ENCODE peak calls at places on chromosomes 5 and 9, in nine cellular contexts. K is cardiac muscle cell, Q is transverse colon, T is ovary, W is ascending aorta, N is tibial nerve, H is pancreas, Y is kidney, E is lung. Z is an unnamed sample.
A peak's percentile ranks its signal among the peaks of the same experiment; 100 is the strongest.

GRCh38 chr9:94948567-94949235 is 222.2 kb downstream of the AOPEP start:
- DNase-seq in N (no peak), E (no peak), Y (no peak), Q (no peak), T (no peak), W (no peak), K (no peak), H (no peak), Z (no peak)

GRCh38 chr5:97127727-97128126 is 14.7 kb downstream of the LIX1 start:
- DNase-seq in E (no peak), T (no peak), W (no peak), N (no peak), Y (no peak), H (no peak), Q (no peak), K (no peak), Z (no peak)

GRCh38 chr5:88060194-88060593 is 208.5 kb downstream of the TMEM161B start:
- DNase-seq in Q (no peak), T (no peak), N (no peak), E (no peak), Y (no peak), K (no peak), H (no peak), W (no peak), Z (no peak)

GRCh38 chr9:4020747-4021296 is 279.0 kb downstream of the GLIS3 start:
- DNase-seq in Q (no peak), E (peak; percentile 5), T (no peak), H (no peak), W (no peak), N (no peak), K (no peak), Y (no peak), Z (no peak)

GRCh38 chr5:150618588-150619281 is 21.7 kb upstream of the SYNPO start:
- DNase-seq in K (peak; percentile 94), W (no peak), Y (no peak), N (no peak), H (no peak), T (peak; percentile 66), Q (no peak), E (no peak), Z (no peak)

GRCh38 chr9:70438341-70438924 is 24.0 kb upstream of the KLF9 start:
- DNase-seq in E (peak; percentile 39), Q (peak; percentile 85), N (peak; percentile 45), T (no peak), Y (peak; percentile 82), H (no peak), W (peak; percentile 88), K (peak; percentile 95), Z (peak; percentile 50)

GRCh38 chr5:58940446-58940845 is 357.6 kb downstream of the RAB3C start:
- DNase-seq in H (no peak), W (no peak), T (no peak), N (no peak), Y (no peak), E (no peak), K (peak; percentile 87), Q (no peak), Z (no peak)

GRCh38 chr9:13896047-13896446 is 417.9 kb downstream of the NFIB start:
- DNase-seq in T (no peak), W (no peak), Q (no peak), E (no peak), K (no peak), Y (no peak), H (no peak), N (no peak), Z (no peak)

GRCh38 chr5:88377240-88377639 is 108.6 kb upstream of the TMEM161B start:
- DNase-seq in K (no peak), Q (no peak), N (no peak), Y (no peak), H (no peak), W (no peak), E (no peak), T (no peak), Z (no peak)

GRCh38 chr9:112858625-112859147 is 32.0 kb downstream of the SLC46A2 start:
- DNase-seq in Q (no peak), N (no peak), T (no peak), K (peak; percentile 32), H (no peak), Y (no peak), E (no peak), W (no peak), Z (no peak)

GRCh38 chr5:7878381-7878873 is 9.5 kb downstream of the MTRR start:
- DNase-seq in H (no peak), Y (no peak), W (no peak), N (no peak), E (no peak), K (peak; percentile 62), Q (no peak), T (no peak), Z (no peak)

GRCh38 chr5:149605998-149606721 is 24.9 kb downstream of the ARHGEF37 start:
- DNase-seq in E (no peak), Q (peak; percentile 76), T (no peak), H (no peak), N (no peak), Y (no peak), W (no peak), K (peak; percentile 36), Z (peak; percentile 32)

GRCh38 chr9:135914921-135915320 is 7.6 kb upstream of the CAMSAP1 start:
- DNase-seq in T (no peak), E (no peak), K (no peak), W (no peak), N (no peak), H (no peak), Q (no peak), Y (no peak), Z (no peak)
- H3K9me3 ChIP-seq in T (peaks cover 5% of the 10 kb centered on the region), E (no peaks in the 10 kb centered on the region), K (no peaks in the 10 kb centered on the region), W (peaks cover 65% of the 10 kb centered on the region), N (peaks cover 39% of the 10 kb centered on the region), H (no peaks in the 10 kb centered on the region), Q (peaks cover 45% of the 10 kb centered on the region), Y (peaks cover 12% of the 10 kb centered on the region), Z (no peaks in the 10 kb centered on the region)

DNA sequence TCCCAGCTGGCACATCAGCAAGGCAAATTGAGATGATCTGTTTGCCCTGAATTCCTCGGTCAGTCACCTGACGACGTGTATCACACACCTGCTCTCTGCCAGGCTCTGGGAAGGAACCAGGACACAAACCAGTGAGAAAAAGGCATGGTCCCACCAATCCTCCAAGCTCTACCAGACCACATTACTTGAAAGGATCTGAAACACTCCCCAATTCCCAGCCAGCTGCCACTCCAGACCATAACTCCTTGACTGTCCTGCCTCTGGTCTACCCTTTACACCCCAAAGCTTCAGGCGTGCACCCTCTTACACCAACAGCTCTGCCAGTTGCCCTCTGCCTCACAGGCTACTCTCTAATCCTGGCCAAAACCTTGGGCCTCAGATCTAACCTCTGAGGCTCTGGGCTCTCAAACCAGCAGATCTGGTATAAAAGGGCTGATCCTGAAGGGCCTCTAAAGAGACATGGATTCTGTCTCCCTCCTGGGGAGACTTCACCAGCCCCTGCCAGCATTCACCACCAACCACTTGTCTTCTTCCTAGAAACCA is 6.8 kb downstream of the MGAT1 start:
- DNase-seq in N (no peak), T (no peak), E (peak; percentile 26), H (no peak), W (no peak), Y (no peak), Q (no peak), K (no peak), Z (no peak)
- H3K4me1 ChIP-seq in N (peaks cover 54% of the 10 kb centered on the region), T (peaks cover 27% of the 10 kb centered on the region), E (peaks cover 37% of the 10 kb centered on the region), H (peaks cover 23% of the 10 kb centered on the region), W (peaks cover 23% of the 10 kb centered on the region), Y (peaks cover 8% of the 10 kb centered on the region), Q (peaks cover 55% of the 10 kb centered on the region), K (peaks cover 7% of the 10 kb centered on the region), Z (peaks cover 51% of the 10 kb centered on the region)

DNA sequence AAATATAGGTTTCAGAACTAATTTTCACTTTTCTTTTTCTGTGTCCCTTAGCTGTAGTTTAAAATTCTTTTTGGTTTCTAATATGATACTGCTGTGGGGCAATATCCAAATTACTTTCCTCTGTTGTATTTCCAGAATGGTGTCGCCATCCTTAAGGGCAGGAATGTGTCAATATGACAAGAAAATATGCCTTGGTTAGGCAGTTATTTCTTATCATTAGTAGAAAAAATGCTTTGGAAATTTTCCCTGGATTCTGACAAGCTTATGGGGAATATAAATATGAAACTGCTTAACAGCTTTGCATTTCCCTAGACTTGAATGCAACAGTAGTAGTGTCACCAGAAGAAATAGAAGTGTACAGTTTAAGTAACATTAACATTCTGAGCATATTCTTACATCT is 29.4 kb downstream of the ANKRD34B start:
- DNase-seq in K (peak; percentile 58), H (no peak), W (no peak), N (no peak), E (no peak), Q (no peak), Y (no peak), T (no peak), Z (no peak)
- TF ChIP-seq CTCF in K (no peak), H (no peak), W (no peak), N (no peak), E (no peak), Q (no peak), Y (no peak), T (no peak), Z (no peak)

GRCh38 chr5:3030511-3031165 is 279.2 kb upstream of the IRX2 start:
- DNase-seq in Q (no peak), H (peak; percentile 9), E (no peak), Y (no peak), N (no peak), T (no peak), K (no peak), W (no peak), Z (no peak)

GRCh38 chr5:3032513-3032912 is 281.0 kb upstream of the IRX2 start:
- DNase-seq in K (no peak), H (no peak), Q (no peak), N (no peak), Y (no peak), T (no peak), E (no peak), W (no peak), Z (no peak)

GRCh38 chr5:3029396-3029795 is 277.9 kb upstream of the IRX2 start:
- DNase-seq in N (no peak), Q (no peak), W (no peak), K (no peak), Y (no peak), E (no peak), T (no peak), H (peak; percentile 34), Z (no peak)

GRCh38 chr5:3033033-3033755 is 281.7 kb upstream of the IRX2 start:
- DNase-seq in H (peak; percentile 11), Q (no peak), W (no peak), N (no peak), T (no peak), E (no peak), Y (no peak), K (no peak), Z (no peak)

DNA sequence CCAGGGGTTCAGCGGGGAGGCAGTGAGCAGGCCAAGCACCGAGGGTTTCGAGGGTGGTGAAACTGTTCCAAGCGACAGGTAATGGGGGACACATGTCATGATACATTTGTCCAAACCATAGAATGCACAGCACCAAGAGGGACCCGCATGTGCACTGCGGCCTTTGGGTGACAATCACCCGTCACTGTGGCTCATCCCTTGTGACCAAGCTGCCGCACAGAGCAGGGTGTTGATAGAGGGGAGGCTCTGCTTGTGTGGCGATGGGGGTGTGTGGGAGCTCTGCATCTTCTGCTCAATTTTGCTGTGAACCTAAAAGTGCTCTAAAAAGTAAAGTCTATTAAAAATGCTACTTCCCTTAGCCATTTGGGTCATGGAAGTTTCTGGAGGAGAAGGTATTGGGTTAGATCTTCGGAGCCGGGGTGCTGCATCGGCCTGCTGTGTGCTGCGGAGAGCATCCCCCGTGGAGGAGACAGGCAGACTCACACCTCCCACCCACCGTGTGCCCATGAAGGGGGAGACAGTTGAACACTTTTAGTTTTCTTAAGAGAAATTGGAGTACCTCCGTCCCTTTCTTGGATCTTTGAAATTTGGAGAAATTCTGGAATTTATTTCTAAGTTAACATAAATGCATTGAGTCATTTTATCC is 280.4 kb upstream of the IRX2 start:
- DNase-seq in E (no peak), W (no peak), N (no peak), T (no peak), K (no peak), Y (no peak), H (peak; percentile 12), Q (no peak), Z (no peak)
- H3K9me3 ChIP-seq in E (no peaks in the 10 kb centered on the region), W (no peaks in the 10 kb centered on the region), N (no peaks in the 10 kb centered on the region), T (no peaks in the 10 kb centered on the region), K (no peaks in the 10 kb centered on the region), Y (no peaks in the 10 kb centered on the region), H (no peaks in the 10 kb centered on the region), Q (no peaks in the 10 kb centered on the region), Z (no peaks in the 10 kb centered on the region)

Z was measured in psoas muscle.